ENCODE peak calls at places on chromosomes 13 and 19, in four cellular contexts. O is H1, B is GM12878, T is K562. I is an unnamed sample.

GRCh38 chr19:10832659-10833296 is 3.2 kb downstream of the TMED1 start:
- DNase-seq in B (no peak), T (no peak), O (no peak), I (no peak)

GRCh38 chr13:81442904-81443303 is 1102.0 kb upstream of the SPRY2 start:
- DNase-seq in O (no peak), B (no peak), T (no peak), I (no peak)

GRCh38 chr19:44585371-44586141 is 27.8 kb upstream of the IGSF23 start:
- DNase-seq in T (no peak), O (no peak), B (no peak), I (no peak)

GRCh38 chr19:6987850-6988249 is 33.4 kb downstream of the MBD3L2B start:
- DNase-seq in B (no peak), T (no peak), O (no peak), I (no peak)

GRCh38 chr13:20140487-20140886 is 20.4 kb downstream of the GJA3 start:
- DNase-seq in B (no peak), T (no peak), O (no peak), I (no peak)

GRCh38 chr19:48271531-48272151 is 1.8 kb downstream of the ZNF114 start:
- DNase-seq in O (peak; percentile 82), B (no peak), T (no peak), I (no peak)

GRCh38 chr13:102280366-102280765 is 121.5 kb downstream of the FGF14 start:
- DNase-seq in B (no peak), O (no peak), T (no peak), I (no peak)

GRCh38 chr13:91384891-91385290 is 13.5 kb upstream of the GPC5 start:
- DNase-seq in B (no peak), O (no peak), T (no peak), I (no peak)

GRCh38 chr19:51354742-51355148 is 11.4 kb downstream of the ETFB start:
- DNase-seq in O (peak; percentile 55), B (no peak), T (no peak), I (no peak)

GRCh38 chr13:98174995-98175394 is 2.1 kb downstream of the RNF113B start:
- DNase-seq in O (no peak), B (no peak), T (no peak), I (no peak)

GRCh38 chr19:46753420-46754155 is 7.3 kb upstream of the STRN4 start:
- DNase-seq in O (peak; percentile 78), B (no peak), T (peak; percentile 57), I (no peak)

GRCh38 chr13:109569938-109570711 is 216.3 kb downstream of the IRS2 start:
- DNase-seq in B (peak; percentile 8), O (no peak), T (no peak), I (no peak)

GRCh38 chr13:92745233-92745632 is 481.4 kb upstream of the GPC6 start:
- DNase-seq in O (no peak), B (no peak), T (no peak), I (no peak)

GRCh38 chr13:20064128-20064527 is 96.7 kb downstream of the GJA3 start:
- DNase-seq in B (no peak), T (no peak), O (no peak), I (no peak)

GRCh38 chr19:10915511-10916091 is 12.8 kb downstream of the YIPF2 start:
- DNase-seq in B (no peak), O (no peak), T (no peak), I (no peak)

GRCh38 chr19:42175952-42176648 is 41.4 kb downstream of the DEDD2 start:
- DNase-seq in O (no peak), T (no peak), B (no peak), I (no peak)

GRCh38 chr19:4278926-4279529 is at the start of gene SHD:
- DNase-seq in T (peak; percentile 67), B (no peak), O (peak; percentile 71), I (no peak)

GRCh38 chr19:15331419-15332310 is 674 bp downstream of the BRD4 start:
- DNase-seq in T (peak; percentile 85), B (no peak), O (peak; percentile 60), I (no peak)

GRCh38 chr19:15332311-15332996 is at the start of gene BRD4:
- DNase-seq in O (peak; percentile 86), T (peak; percentile 88), B (no peak), I (no peak)

GRCh38 chr19:15340086-15340485 is 7.7 kb upstream of the BRD4 start:
- DNase-seq in O (no peak), B (no peak), T (no peak), I (no peak)

DNA sequence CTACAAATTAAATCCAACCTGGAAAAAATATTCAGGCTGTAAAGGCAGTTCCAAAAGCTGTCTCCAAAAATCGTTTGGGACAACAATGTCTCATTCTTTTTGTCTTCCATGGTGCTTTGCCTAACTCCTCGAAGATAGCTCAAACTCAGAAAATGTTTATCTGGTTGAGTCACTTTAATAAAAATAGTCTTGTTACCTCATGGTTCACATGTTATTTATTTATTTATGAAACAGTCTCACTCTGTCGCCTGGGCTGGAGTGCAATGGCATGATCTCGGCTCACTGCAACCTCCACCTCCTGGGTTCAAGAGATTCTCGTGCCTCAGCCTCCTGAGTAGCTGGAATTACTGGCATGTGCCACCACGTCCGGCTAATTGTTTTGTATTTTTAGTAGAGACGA is 4.9 kb upstream of the BRD4 start:
- DNase-seq in T (no peak), O (no peak), B (no peak), I (no peak)
- TF ChIP-seq ATF3 in T (no peak), O (no peak), B (no peak), I (no peak)

GRCh38 chr13:76672422-76672821 is 213.8 kb downstream of the KCTD12 start:
- DNase-seq in T (no peak), B (no peak), O (no peak), I (no peak)
- TF ChIP-seq ZNF274 in T (no peak), B (no peak), O (no peak), I (no peak)

GRCh38 chr13:32256243-32256642 is 58.9 kb downstream of the ZAR1L start:
- DNase-seq in B (no peak), T (no peak), O (no peak), I (no peak)
- TF ChIP-seq ATF3 in B (no peak), T (no peak), O (no peak), I (no peak)

GRCh38 chr13:107360010-107360409 is 792.1 kb upstream of the ARGLU1 start:
- DNase-seq in B (no peak), T (no peak), O (no peak), I (no peak)
- TF ChIP-seq ZNF274 in B (no peak), T (no peak), O (no peak), I (no peak)

GRCh38 chr13:99860736-99861135 is 110.8 kb downstream of the ZIC5 start:
- DNase-seq in T (no peak), B (no peak), O (no peak), I (no peak)
- TF ChIP-seq ATF3 in T (no peak), B (no peak), O (no peak), I (no peak)

DNA sequence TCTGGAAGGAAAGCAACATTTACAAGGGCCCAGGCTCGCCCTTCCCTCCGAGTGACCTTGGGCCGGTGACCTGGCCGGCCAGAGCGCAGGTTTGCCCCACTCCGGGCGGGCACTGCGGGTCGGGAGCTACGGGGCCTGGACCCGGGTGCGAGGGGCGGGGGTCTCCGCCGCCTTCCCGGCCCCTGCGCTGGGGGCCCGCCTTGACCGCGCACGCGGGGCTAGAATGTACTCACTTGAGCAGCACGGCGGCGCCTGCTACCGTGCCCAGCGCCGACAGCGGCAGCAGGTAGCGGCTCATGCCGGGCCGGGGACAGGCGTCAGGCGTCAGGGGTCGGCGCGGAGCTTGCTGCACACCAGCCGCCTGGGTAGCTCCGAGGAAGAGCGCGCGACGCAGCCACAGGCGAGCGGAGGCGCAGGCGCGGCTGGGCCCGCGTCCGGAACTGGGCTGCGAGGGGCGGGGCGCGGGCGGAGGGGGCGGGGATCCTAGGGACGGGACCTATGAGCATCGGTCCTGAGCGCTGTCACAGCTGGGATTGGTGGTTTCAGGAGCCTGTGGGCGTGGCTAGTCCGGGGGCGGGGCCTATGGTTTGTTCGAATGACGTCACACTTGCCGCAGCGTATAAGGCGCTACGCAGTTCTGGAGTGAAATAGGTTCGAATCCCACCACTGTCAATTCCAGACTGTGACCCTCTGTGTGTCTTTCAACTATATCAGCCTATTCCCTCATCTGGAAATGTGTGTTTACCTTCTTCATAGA is at the start of gene RDH13:
- DNase-seq in B (peak; percentile 75), O (peak; percentile 100), T (peak; percentile 99), I (peak; percentile 96)
- TF ChIP-seq ZNF274 in B (no peak), O (no peak), T (no peak), I (no peak)